ENCODE peak calls at places on chromosomes 2 and 18, in five cellular contexts. B is osteocyte, O is HTR-8/SVneo, U is iPS DF 6.9, R is WTC11. Y is an unnamed sample.

GRCh38 chr2:54755641-54756326 is 32.3 kb downstream of the EML6 start:
- DNase-seq in B (no peak), O (no peak), U (no peak), R (no peak), Y (no peak)

GRCh38 chr18:56937874-56938273 is 209.0 kb upstream of the BOD1L2 start:
- DNase-seq in B (no peak), O (no peak), U (no peak), R (no peak), Y (no peak)

GRCh38 chr2:29115797-29116781 is 874 bp downstream of the CLIP4 start:
- DNase-seq in B (no peak), O (peak), U (no peak), R (peak), Y (peak)

GRCh38 chr18:75531212-75531850 is 103.8 kb upstream of the SMIM21 start:
- DNase-seq in B (peak), O (no peak), U (no peak), R (no peak), Y (no peak)

GRCh38 chr18:44507729-44508325 is 172.9 kb upstream of the SETBP1 start:
- DNase-seq in B (no peak), O (no peak), U (no peak), R (no peak), Y (peak)

GRCh38 chr2:38263293-38263692 is 113.8 kb downstream of the ATL2 start:
- DNase-seq in B (no peak), O (no peak), U (no peak), R (no peak), Y (no peak)

GRCh38 chr18:25126751-25127150 is 225.2 kb downstream of the ZNF521 start:
- DNase-seq in B (no peak), O (no peak), U (no peak), R (no peak), Y (no peak)

GRCh38 chr2:159300586-159300985 is 14.1 kb upstream of the WDSUB1 start:
- DNase-seq in B (no peak), O (no peak), U (no peak), R (no peak), Y (no peak)

GRCh38 chr18:2414235-2414634 is 157.1 kb downstream of the METTL4 start:
- DNase-seq in B (no peak), O (no peak), U (no peak), R (no peak), Y (no peak)

GRCh38 chr2:72953976-72954375 is 36.7 kb downstream of the EMX1 start:
- DNase-seq in B (no peak), O (no peak), U (no peak), R (no peak), Y (no peak)

GRCh38 chr2:144320491-144320890 is 199.4 kb downstream of the ZEB2 start:
- DNase-seq in B (no peak), O (peak), U (no peak), R (no peak), Y (no peak)

GRCh38 chr2:230643576-230644291 is 68.9 kb upstream of the CAB39 start:
- DNase-seq in B (no peak), O (no peak), U (no peak), R (no peak), Y (peak)

GRCh38 chr2:5706717-5707455 is 14.7 kb downstream of the SOX11 start:
- DNase-seq in B (no peak), O (no peak), U (no peak), R (no peak), Y (no peak)

GRCh38 chr2:239775623-239776440 is 249.3 kb downstream of the NDUFA10 start:
- DNase-seq in B (no peak), O (no peak), U (no peak), R (no peak), Y (no peak)

GRCh38 chr2:96320326-96321229 is 4.5 kb upstream of the ITPRIPL1 start:
- DNase-seq in B (no peak), O (no peak), U (no peak), R (no peak), Y (no peak)

GRCh38 chr2:26970928-26971627 is 641 bp downstream of the MAPRE3 start:
- DNase-seq in B (no peak), O (no peak), U (no peak), R (peak), Y (no peak)

GRCh38 chr18:63909870-63910269 is 2.1 kb downstream of the SERPINB10 start:
- DNase-seq in B (no peak), O (no peak), U (no peak), R (no peak), Y (no peak)

GRCh38 chr2:206230060-206230890 is 44.2 kb upstream of the ZDBF2 start:
- DNase-seq in B (peak), O (no peak), U (no peak), R (peak), Y (no peak)

GRCh38 chr2:62727876-62728566 is 22.5 kb downstream of the EHBP1 start:
- DNase-seq in B (no peak), O (no peak), U (no peak), R (no peak), Y (no peak)

GRCh38 chr18:48942554-48943261 is 8.1 kb downstream of the SMAD7 start:
- DNase-seq in B (peak), O (peak), U (no peak), R (no peak), Y (peak)

GRCh38 chr2:219277703-219278654 is 1.2 kb upstream of the DNAJB2 start:
- DNase-seq in B (peak), O (peak), U (peak), R (peak), Y (peak)

GRCh38 chr2:75614062-75614710 is 32.4 kb upstream of the MRPL19 start:
- DNase-seq in B (no peak), O (no peak), U (no peak), R (no peak), Y (no peak)

GRCh38 chr2:54015809-54016703 is 45.3 kb upstream of the PSME4 start:
- DNase-seq in B (no peak), O (no peak), U (no peak), R (no peak), Y (no peak)

GRCh38 chr2:8515390-8515761 is 166.5 kb upstream of the ID2 start:
- DNase-seq in B (no peak), O (no peak), U (no peak), R (no peak), Y (no peak)

GRCh38 chr2:26644188-26644835 is 3.1 kb upstream of the CIB4 start:
- DNase-seq in B (peak), O (no peak), U (no peak), R (no peak), Y (no peak)

GRCh38 chr2:170512271-170512670 is 202.9 kb upstream of the SP5 start:
- DNase-seq in B (no peak), O (no peak), U (no peak), R (no peak), Y (no peak)

GRCh38 chr18:58615150-58616132 is 13.4 kb downstream of the ALPK2 start:
- DNase-seq in B (no peak), O (no peak), U (no peak), R (no peak), Y (no peak)

GRCh38 chr18:48662021-48662661 is 123.3 kb downstream of the CTIF start:
- DNase-seq in B (no peak), O (peak), U (no peak), R (no peak), Y (no peak)

GRCh38 chr2:190382851-190383250 is 25.3 kb upstream of the MFSD6 start:
- DNase-seq in B (no peak), O (peak), U (no peak), R (no peak), Y (no peak)

GRCh38 chr2:10820562-10820961 is 8.0 kb upstream of the PDIA6 start:
- DNase-seq in B (no peak), O (no peak), U (no peak), R (no peak), Y (no peak)

Y was measured in upper lobe of right lung.